ENCODE peak calls at places on chromosomes 4 and X, in nine cellular contexts. T is IMR-90, J is body of pancreas, W is K562, C is heart left ventricle, Y is GM12878, H is A549, B is gastrocnemius medialis, X is HepG2. L is an unnamed sample.
A peak's percentile ranks its signal among the peaks of the same experiment; 100 is the strongest.

GRCh38 chr4:26015133-26015651 is 101.2 kb downstream of the SMIM20 start:
- ATAC-seq in Y (no peak), H (no peak), X (no peak), T (peak; percentile 77), W (no peak), B (peak; percentile 73), J (peak; percentile 81), C (peak; percentile 93), L (peak; percentile 78)

GRCh38 chr4:183140911-183141320 is 41.9 kb downstream of the WWC2 start:
- ATAC-seq in T (peak; percentile 63), J (no peak), B (no peak), C (no peak), Y (no peak), X (no peak), H (no peak), W (peak; percentile 17), L (no peak)

GRCh38 chr4:101993002-101993840 is 202.7 kb downstream of the BANK1 start:
- ATAC-seq in H (no peak), B (no peak), J (no peak), Y (no peak), C (no peak), T (no peak), X (no peak), W (no peak), L (no peak)

GRCh38 chrX:134013092-134013497 is 27.7 kb upstream of the GPC3 start:
- ATAC-seq in T (no peak), J (no peak), H (no peak), B (no peak), C (no peak), X (no peak), W (no peak), Y (no peak), L (no peak)

GRCh38 chr4:163550869-163551267 is 56.4 kb downstream of the TMA16 start:
- ATAC-seq in H (no peak), B (no peak), T (no peak), W (no peak), Y (no peak), C (no peak), J (no peak), X (no peak), L (no peak)

GRCh38 chrX:95678679-95679078 is 1006.0 kb upstream of the DIAPH2 start:
- ATAC-seq in W (no peak), X (no peak), T (no peak), J (no peak), Y (no peak), H (no peak), C (no peak), B (no peak), L (no peak)

GRCh38 chrX:14409341-14409740 is 120.0 kb upstream of the GLRA2 start:
- ATAC-seq in Y (no peak), C (no peak), T (no peak), X (peak; percentile 67), W (no peak), J (no peak), H (no peak), B (no peak), L (no peak)

GRCh38 chr4:79603681-79604080 is 195.7 kb upstream of the GK2 start:
- ATAC-seq in B (no peak), J (no peak), X (no peak), T (no peak), C (no peak), H (no peak), Y (peak; percentile 44), W (no peak), L (no peak)

GRCh38 chr4:169160825-169161224 is 109.9 kb downstream of the SH3RF1 start:
- ATAC-seq in W (no peak), X (no peak), H (no peak), B (peak; percentile 18), C (peak; percentile 55), J (peak; percentile 24), Y (no peak), T (peak; percentile 9), L (no peak)

GRCh38 chrX:135737361-135738071 is 24.1 kb downstream of the CT45A1 start:
- ATAC-seq in H (no peak), B (no peak), J (no peak), X (no peak), C (no peak), Y (peak; percentile 51), T (no peak), W (no peak), L (no peak)

GRCh38 chr4:26765515-26765914 is 95.1 kb upstream of the STIM2 start:
- ATAC-seq in T (no peak), B (no peak), W (peak; percentile 86), Y (no peak), X (no peak), H (no peak), C (no peak), J (no peak), L (no peak)

GRCh38 chr4:96036781-96037180 is 196.9 kb downstream of the PDHA2 start:
- ATAC-seq in J (no peak), X (no peak), T (no peak), Y (no peak), C (no peak), H (no peak), B (no peak), W (no peak), L (no peak)

GRCh38 chr4:185837415-185838103 is 25.6 kb upstream of the SORBS2 start:
- ATAC-seq in X (no peak), H (no peak), C (no peak), J (no peak), T (no peak), B (no peak), W (no peak), Y (no peak), L (no peak)

GRCh38 chr4:76674995-76675394 is 222.9 kb downstream of the SOWAHB start:
- ATAC-seq in C (no peak), B (no peak), X (peak; percentile 57), H (no peak), W (no peak), T (no peak), J (no peak), Y (no peak), L (no peak)

GRCh38 chrX:357693-358471 is 28.8 kb downstream of the PPP2R3B start:
- ATAC-seq in B (no peak), C (no peak), X (no peak), H (peak; percentile 54), W (no peak), T (peak; percentile 60), Y (no peak), J (no peak), L (no peak)

GRCh38 chr4:31192372-31192771 is 472.2 kb downstream of the PCDH7 start:
- ATAC-seq in T (no peak), Y (no peak), C (peak; percentile 52), J (no peak), W (no peak), B (no peak), H (no peak), X (no peak), L (no peak)

GRCh38 chrX:153857348-153857903 is 27.1 kb upstream of the PDZD4 start:
- ATAC-seq in W (peak; percentile 47), H (no peak), T (no peak), B (no peak), X (no peak), C (no peak), Y (no peak), J (no peak), L (no peak)

GRCh38 chr4:122898370-122899150 is 23.8 kb downstream of the NUDT6 start:
- ATAC-seq in X (no peak), C (no peak), B (no peak), W (no peak), T (peak; percentile 59), Y (no peak), J (no peak), H (peak; percentile 76), L (peak; percentile 71)

GRCh38 chr4:518569-519083 is 19.6 kb downstream of the PIGG start:
- ATAC-seq in T (no peak), H (no peak), W (no peak), X (no peak), Y (no peak), J (no peak), C (no peak), B (no peak), L (no peak)

GRCh38 chr4:517806-518070 is 18.7 kb downstream of the PIGG start:
- ATAC-seq in X (no peak), H (no peak), W (no peak), J (no peak), T (no peak), Y (no peak), B (no peak), C (no peak), L (no peak)

GRCh38 chr4:515251-515650 is 16.2 kb downstream of the PIGG start:
- ATAC-seq in T (no peak), X (no peak), J (no peak), C (no peak), W (no peak), B (no peak), Y (no peak), H (no peak), L (no peak)

GRCh38 chr4:519203-519651 is 20.2 kb downstream of the PIGG start:
- ATAC-seq in W (no peak), X (no peak), C (no peak), B (no peak), J (no peak), T (no peak), Y (no peak), H (no peak), L (no peak)

GRCh38 chr4:517061-517805 is 18.2 kb downstream of the PIGG start:
- ATAC-seq in J (no peak), C (no peak), Y (no peak), T (no peak), H (no peak), W (no peak), B (no peak), X (no peak), L (no peak)
- TF ChIP-seq POLR2A in J (no peak), C (no peak), Y (peak; percentile 18), T (no peak), H (no peak), W (no peak), B (no peak), X (no peak), L (no peak)

DNA sequence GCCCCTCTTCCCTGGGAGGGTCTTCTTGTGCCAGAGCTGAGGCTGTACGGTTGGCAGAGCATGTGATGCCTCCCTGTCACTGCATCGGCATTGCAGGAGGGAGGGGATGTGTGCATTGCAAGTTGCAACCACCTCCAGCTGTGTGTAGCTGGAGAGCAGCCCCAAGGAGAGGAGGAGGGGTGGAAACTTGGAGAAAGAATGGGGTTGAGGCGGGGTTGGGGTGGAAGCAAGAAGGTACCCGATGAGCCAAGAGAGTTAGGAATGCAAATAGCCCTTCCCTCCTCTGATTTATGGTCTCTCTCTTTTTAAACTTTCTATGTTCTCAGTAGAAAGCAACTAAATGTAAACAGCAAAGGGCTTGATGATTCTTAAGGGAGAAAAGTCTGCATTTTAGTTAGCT is 48.1 kb upstream of the MND1 start:
- ATAC-seq in J (no peak), C (peak; percentile 34), W (no peak), T (peak; percentile 97), B (no peak), X (no peak), Y (no peak), H (no peak), L (peak; percentile 70)
- H3K27ac ChIP-seq in J (no peak overlapping the region), C (no peak overlapping the region), W (no peak overlapping the region), T (peak overlapping the region; percentile 56), B (no peak overlapping the region), X (no peak overlapping the region), Y (no peak overlapping the region), H (no peak overlapping the region), L (no peak overlapping the region)

GRCh38 chr4:4289930-4290850 is at the start of the genes LYAR and ZBTB49:
- ATAC-seq in B (peak; percentile 86), H (peak; percentile 93), W (peak; percentile 95), J (peak; percentile 98), C (peak; percentile 95), X (peak; percentile 89), T (peak; percentile 95), Y (peak; percentile 95), L (peak; percentile 98)
- TF ChIP-seq POLR2A in B (peak; percentile 83), H (peak; percentile 86), W (peak; percentile 92), J (peak; percentile 55), C (no peak), X (peak; percentile 94), T (no peak), Y (peak; percentile 96), L (peak; percentile 53)

GRCh38 chr4:121198261-121198660 is 34.1 kb upstream of the TNIP3 start:
- ATAC-seq in C (no peak), B (no peak), J (no peak), T (no peak), W (no peak), Y (no peak), H (no peak), X (no peak), L (no peak)
- H3K27ac ChIP-seq in C (no peak overlapping the region), B (no peak overlapping the region), J (no peak overlapping the region), T (no peak overlapping the region), W (no peak overlapping the region), Y (no peak overlapping the region), H (no peak overlapping the region), X (no peak overlapping the region), L (no peak overlapping the region)

L was measured in gastroesophageal sphincter.